ENCODE peak calls at places on chromosomes 5 and 9, in eight cellular contexts. One of them, this sample, is unnamed.

GRCh38 chr5:157955541-157956172 is 96.7 kb upstream of the CLINT1 start:
- DNase-seq in spleen: no peak
- DNase-seq in testis: no peak
- DNase-seq in uterus: no peak
- DNase-seq in HepG2: no peak
- DNase-seq in body of pancreas: no peak
- DNase-seq in right lobe of liver: no peak
- DNase-seq in Peyer's patch: no peak
- DNase-seq in this sample: no peak

GRCh38 chr5:2001300-2001699 is 118.6 kb upstream of the IRX4 start:
- DNase-seq in spleen: no peak
- DNase-seq in testis: no peak
- DNase-seq in uterus: no peak
- DNase-seq in HepG2: no peak
- DNase-seq in body of pancreas: no peak
- DNase-seq in right lobe of liver: no peak
- DNase-seq in Peyer's patch: no peak
- DNase-seq in this sample: no peak

GRCh38 chr9:126893079-126893478 is 21.5 kb upstream of the RALGPS1 start:
- DNase-seq in spleen: no peak
- DNase-seq in testis: no peak
- DNase-seq in uterus: no peak
- DNase-seq in HepG2: peak; percentile 25
- DNase-seq in body of pancreas: no peak
- DNase-seq in right lobe of liver: no peak
- DNase-seq in Peyer's patch: no peak
- DNase-seq in this sample: peak; percentile 26

GRCh38 chr9:8366161-8366926 is 566.8 kb upstream of the DMAC1 start:
- DNase-seq in spleen: no peak
- DNase-seq in testis: no peak
- DNase-seq in uterus: no peak
- DNase-seq in HepG2: no peak
- DNase-seq in body of pancreas: no peak
- DNase-seq in right lobe of liver: no peak
- DNase-seq in Peyer's patch: no peak
- DNase-seq in this sample: no peak

GRCh38 chr9:113707953-113708695 is 168.0 kb upstream of the ZNF618 start:
- DNase-seq in spleen: no peak
- DNase-seq in testis: no peak
- DNase-seq in uterus: no peak
- DNase-seq in HepG2: no peak
- DNase-seq in body of pancreas: peak; percentile 53
- DNase-seq in right lobe of liver: peak; percentile 55
- DNase-seq in Peyer's patch: no peak
- DNase-seq in this sample: no peak

GRCh38 chr9:117387422-117387821 is 27.4 kb downstream of the ASTN2 start:
- DNase-seq in spleen: no peak
- DNase-seq in testis: no peak
- DNase-seq in uterus: no peak
- DNase-seq in HepG2: no peak
- DNase-seq in body of pancreas: no peak
- DNase-seq in right lobe of liver: no peak
- DNase-seq in Peyer's patch: no peak
- DNase-seq in this sample: no peak

GRCh38 chr5:107431998-107432397 is 238.7 kb downstream of the EFNA5 start:
- DNase-seq in spleen: no peak
- DNase-seq in testis: no peak
- DNase-seq in uterus: no peak
- DNase-seq in HepG2: no peak
- DNase-seq in body of pancreas: no peak
- DNase-seq in right lobe of liver: no peak
- DNase-seq in Peyer's patch: no peak
- DNase-seq in this sample: no peak

GRCh38 chr5:19615661-19616060 is 372.3 kb downstream of the CDH18 start:
- DNase-seq in spleen: no peak
- DNase-seq in testis: no peak
- DNase-seq in uterus: no peak
- DNase-seq in HepG2: no peak
- DNase-seq in body of pancreas: no peak
- DNase-seq in right lobe of liver: no peak
- DNase-seq in Peyer's patch: no peak
- DNase-seq in this sample: no peak

DNA sequence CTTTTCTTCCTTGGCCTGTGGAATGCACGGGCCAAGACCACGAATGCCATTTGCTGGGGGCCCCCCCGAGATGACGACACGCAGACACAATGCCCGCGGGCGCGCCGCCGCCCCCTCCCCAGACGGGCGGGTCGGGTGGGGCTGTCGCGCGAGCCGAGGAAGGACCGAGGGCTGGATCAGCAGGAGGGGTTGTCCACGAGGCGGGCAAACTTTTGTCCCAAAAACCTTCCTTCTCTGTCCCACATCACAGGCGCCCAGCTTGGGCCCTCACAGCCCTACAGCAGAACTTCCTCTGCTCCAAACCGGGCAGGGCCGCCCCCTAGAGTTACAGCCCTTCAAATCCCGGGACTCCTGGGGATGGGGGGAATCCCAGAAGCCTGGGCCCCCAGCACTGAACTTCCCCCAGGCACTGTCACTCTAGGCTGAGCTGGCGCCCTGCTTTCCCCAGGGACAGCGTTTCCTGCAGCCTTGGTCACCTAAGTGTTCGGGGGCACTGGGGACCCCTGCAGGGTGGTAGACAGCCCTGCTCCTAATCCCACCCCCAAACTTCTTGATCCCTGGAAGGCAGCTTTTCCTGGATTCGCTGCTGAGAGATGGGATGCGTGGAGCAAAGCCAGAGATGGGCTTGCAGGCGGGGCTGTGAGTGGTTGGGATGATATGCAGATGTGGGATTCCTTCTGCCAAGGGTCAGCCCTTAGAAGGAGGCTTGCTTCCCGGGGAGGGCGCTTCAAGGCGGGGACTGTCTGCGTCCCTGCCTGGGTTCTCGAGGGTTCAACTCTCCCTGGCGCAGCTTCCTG is 980 bp downstream of the COL5A1 start:
- DNase-seq in spleen: no peak
- DNase-seq in testis: peak; percentile 69
- DNase-seq in uterus: peak; percentile 90
- DNase-seq in HepG2: no peak
- DNase-seq in body of pancreas: peak; percentile 38
- DNase-seq in right lobe of liver: no peak
- DNase-seq in Peyer's patch: no peak
- DNase-seq in this sample: no peak
- TF ChIP-seq POLR2A in spleen: no peak
- TF ChIP-seq POLR2A in testis: no peak
- TF ChIP-seq POLR2A in uterus: peak; percentile 24
- TF ChIP-seq POLR2A in HepG2: no peak
- TF ChIP-seq POLR2A in body of pancreas: no peak
- TF ChIP-seq POLR2A in right lobe of liver: no peak
- TF ChIP-seq POLR2A in Peyer's patch: no peak
- TF ChIP-seq POLR2A in this sample: no peak

DNA sequence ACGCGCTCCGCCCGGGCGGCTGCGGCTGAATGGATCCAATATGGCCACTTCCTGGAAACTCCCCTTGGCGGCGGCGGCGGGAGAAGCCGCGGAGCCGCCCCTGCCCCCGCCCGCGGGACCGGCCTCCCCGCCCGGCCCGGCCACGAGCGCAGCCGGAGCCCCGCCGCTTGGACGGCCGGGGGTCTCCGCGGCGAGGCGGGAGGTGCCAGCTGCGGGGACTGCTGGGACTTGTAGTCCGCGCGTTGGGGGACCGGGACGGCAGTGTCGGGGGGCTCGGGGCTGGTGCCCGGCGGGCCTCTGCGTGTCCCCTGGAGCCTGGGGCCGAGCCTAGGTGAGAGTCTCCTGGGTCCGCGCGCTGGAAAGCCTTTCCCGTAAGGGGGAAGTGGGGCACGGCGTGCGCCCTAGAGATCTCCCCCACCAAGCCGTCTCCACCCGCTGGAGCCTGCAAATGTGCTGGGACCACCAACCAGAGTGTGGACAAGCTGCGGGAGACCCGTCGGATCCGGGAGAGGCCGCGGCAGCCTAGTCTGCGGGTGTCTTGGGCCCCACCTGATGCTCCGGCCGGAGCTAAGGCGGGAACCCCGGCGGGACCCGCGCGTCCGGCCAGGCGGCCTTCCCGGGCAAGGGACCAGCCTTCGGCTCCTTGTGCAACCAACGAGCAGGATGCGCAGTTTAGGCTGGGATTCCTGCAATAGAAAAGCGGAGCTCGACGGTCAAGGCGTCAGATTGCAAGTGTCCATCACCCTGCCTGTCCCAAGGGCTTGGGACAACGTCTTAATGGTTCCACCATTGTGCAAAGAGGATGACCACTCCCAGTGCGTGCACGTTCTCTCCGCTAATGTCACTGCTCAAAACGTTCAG is at the start of gene SEPTIN8:
- DNase-seq in spleen: peak; percentile 82
- DNase-seq in testis: peak; percentile 44
- DNase-seq in uterus: peak; percentile 53
- DNase-seq in HepG2: no peak
- DNase-seq in body of pancreas: peak; percentile 55
- DNase-seq in right lobe of liver: peak; percentile 67
- DNase-seq in Peyer's patch: peak; percentile 78
- DNase-seq in this sample: peak; percentile 78
- TF ChIP-seq POLR2A in spleen: no peak
- TF ChIP-seq POLR2A in testis: no peak
- TF ChIP-seq POLR2A in uterus: no peak
- TF ChIP-seq POLR2A in HepG2: peak; percentile 21
- TF ChIP-seq POLR2A in body of pancreas: no peak
- TF ChIP-seq POLR2A in right lobe of liver: no peak
- TF ChIP-seq POLR2A in Peyer's patch: no peak
- TF ChIP-seq POLR2A in this sample: peak; percentile 18

DNA sequence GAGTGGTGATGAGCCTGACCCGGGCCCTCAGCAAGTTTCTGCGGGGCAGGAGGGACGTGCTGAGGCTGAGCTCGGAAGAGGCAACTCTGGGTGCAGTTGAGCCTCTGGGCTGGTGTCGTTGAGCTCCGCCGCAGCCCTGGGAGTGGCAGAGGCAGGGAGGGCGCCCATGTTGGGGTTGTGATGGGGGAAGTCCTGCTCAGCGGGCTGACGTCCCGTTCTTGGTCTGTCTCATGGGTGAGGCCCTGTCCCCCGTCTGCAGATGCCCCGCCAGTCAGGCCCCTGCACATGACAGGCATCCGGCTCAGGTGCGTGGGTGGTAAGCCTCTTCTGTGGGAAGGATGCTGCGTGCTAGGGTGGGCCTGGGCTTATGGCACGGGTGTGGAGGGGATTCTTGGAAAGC is 64.3 kb downstream of the RXRA start:
- DNase-seq in spleen: peak; percentile 92
- DNase-seq in testis: no peak
- DNase-seq in uterus: no peak
- DNase-seq in HepG2: no peak
- DNase-seq in body of pancreas: no peak
- DNase-seq in right lobe of liver: no peak
- DNase-seq in Peyer's patch: no peak
- DNase-seq in this sample: no peak
- TF ChIP-seq POLR2A in spleen: no peak
- TF ChIP-seq POLR2A in testis: no peak
- TF ChIP-seq POLR2A in uterus: no peak
- TF ChIP-seq POLR2A in HepG2: no peak
- TF ChIP-seq POLR2A in body of pancreas: no peak
- TF ChIP-seq POLR2A in right lobe of liver: no peak
- TF ChIP-seq POLR2A in Peyer's patch: no peak
- TF ChIP-seq POLR2A in this sample: no peak

GRCh38 chr9:97982719-97983523 is at the start of gene ANP32B:
- DNase-seq in spleen: peak; percentile 99
- DNase-seq in testis: peak; percentile 87
- DNase-seq in uterus: peak; percentile 91
- DNase-seq in HepG2: peak; percentile 67
- DNase-seq in body of pancreas: peak; percentile 89
- DNase-seq in right lobe of liver: peak; percentile 92
- DNase-seq in Peyer's patch: peak; percentile 94
- DNase-seq in this sample: peak; percentile 99

GRCh38 chr9:97985058-97985861 is 2.1 kb downstream of the ANP32B start:
- DNase-seq in spleen: peak; percentile 87
- DNase-seq in testis: peak; percentile 43
- DNase-seq in uterus: no peak
- DNase-seq in HepG2: no peak
- DNase-seq in body of pancreas: peak; percentile 21
- DNase-seq in right lobe of liver: peak; percentile 55
- DNase-seq in Peyer's patch: no peak
- DNase-seq in this sample: peak; percentile 83

GRCh38 chr9:97983524-97984187 is 515 bp downstream of the ANP32B start:
- DNase-seq in spleen: peak; percentile 93
- DNase-seq in testis: peak; percentile 71
- DNase-seq in uterus: no peak
- DNase-seq in HepG2: no peak
- DNase-seq in body of pancreas: peak; percentile 49
- DNase-seq in right lobe of liver: peak; percentile 73
- DNase-seq in Peyer's patch: peak; percentile 82
- DNase-seq in this sample: peak; percentile 71

GRCh38 chr9:97986466-97986865 is 3.3 kb downstream of the ANP32B start:
- DNase-seq in spleen: no peak
- DNase-seq in testis: no peak
- DNase-seq in uterus: no peak
- DNase-seq in HepG2: no peak
- DNase-seq in body of pancreas: no peak
- DNase-seq in right lobe of liver: no peak
- DNase-seq in Peyer's patch: no peak
- DNase-seq in this sample: no peak

GRCh38 chr9:97984188-97985057 is 1.3 kb downstream of the ANP32B start:
- DNase-seq in spleen: peak; percentile 94
- DNase-seq in testis: peak; percentile 76
- DNase-seq in uterus: peak; percentile 80
- DNase-seq in HepG2: peak; percentile 26
- DNase-seq in body of pancreas: peak; percentile 83
- DNase-seq in right lobe of liver: peak; percentile 81
- DNase-seq in Peyer's patch: peak; percentile 84
- DNase-seq in this sample: peak; percentile 91
- TF ChIP-seq POLR2A in spleen: peak; percentile 53
- TF ChIP-seq POLR2A in testis: no peak
- TF ChIP-seq POLR2A in uterus: peak; percentile 86
- TF ChIP-seq POLR2A in HepG2: peak; percentile 69
- TF ChIP-seq POLR2A in body of pancreas: peak; percentile 70
- TF ChIP-seq POLR2A in right lobe of liver: peak; percentile 81
- TF ChIP-seq POLR2A in Peyer's patch: peak; percentile 16
- TF ChIP-seq POLR2A in this sample: peak; percentile 77